ENCODE peak calls at places on chromosomes 3 and 15, in six cellular contexts. S, I, D, L, N and M are unnamed samples. For H3K27me3, the result is how much of the 10 kb centered on the place peaks cover.

GRCh38 chr3:195151866-195152526 is 119.0 kb downstream of the XXYLT1 start:
- DNase-seq in S (no peak), I (no peak), D (no peak), L (no peak), N (no peak), M (no peak)

GRCh38 chr3:76367281-76367680 is 581.9 kb upstream of the ZNF717 start:
- DNase-seq in S (no peak), I (peak), D (no peak), L (no peak), N (no peak), M (no peak)

GRCh38 chr3:55481067-55481917 is 5.8 kb downstream of the WNT5A start:
- DNase-seq in S (no peak), I (no peak), D (no peak), L (no peak), N (no peak), M (no peak)

GRCh38 chr3:128143496-128143895 is 9.8 kb upstream of the EEFSEC start:
- DNase-seq in S (no peak), I (no peak), D (no peak), L (no peak), N (no peak), M (no peak)

GRCh38 chr15:81069909-81070308 is 64.2 kb upstream of the CFAP161 start:
- DNase-seq in S (peak), I (no peak), D (no peak), L (no peak), N (no peak), M (no peak)

GRCh38 chr15:47185222-47185800 is 532.0 kb upstream of the SEMA6D start:
- DNase-seq in S (no peak), I (no peak), D (no peak), L (no peak), N (no peak), M (no peak)

GRCh38 chr3:108907194-108907593 is 46.5 kb downstream of the GUCA1C start:
- DNase-seq in S (no peak), I (no peak), D (no peak), L (no peak), N (no peak), M (no peak)

GRCh38 chr15:81166949-81167816 is 29.5 kb upstream of the IL16 start:
- DNase-seq in S (no peak), I (no peak), D (no peak), L (no peak), N (no peak), M (no peak)

GRCh38 chr3:5136619-5137429 is 14.7 kb downstream of the ARL8B start:
- DNase-seq in S (no peak), I (no peak), D (no peak), L (peak), N (no peak), M (no peak)

GRCh38 chr15:62850791-62851291 is 191.7 kb upstream of the TPM1 start:
- DNase-seq in S (peak), I (peak), D (no peak), L (no peak), N (no peak), M (peak)

GRCh38 chr3:144273611-144274010 is 302.0 kb downstream of the DIPK2A start:
- DNase-seq in S (no peak), I (no peak), D (no peak), L (no peak), N (no peak), M (no peak)

GRCh38 chr3:55405436-55405835 is 81.7 kb downstream of the WNT5A start:
- DNase-seq in S (no peak), I (no peak), D (no peak), L (no peak), N (no peak), M (peak)

GRCh38 chr3:151425640-151426336 is 35.1 kb downstream of the IGSF10 start:
- DNase-seq in S (no peak), I (no peak), D (no peak), L (no peak), N (no peak), M (no peak)

GRCh38 chr3:160401301-160402095 is 2.0 kb downstream of the SMC4 start:
- DNase-seq in S (no peak), I (peak), D (no peak), L (peak), N (no peak), M (peak)

GRCh38 chr15:41647269-41647668 is 12.9 kb upstream of the MGA start:
- DNase-seq in S (no peak), I (no peak), D (no peak), L (no peak), N (no peak), M (no peak)

GRCh38 chr15:48897144-48897814 is 19.3 kb downstream of the EID1 start:
- DNase-seq in S (no peak), I (peak), D (no peak), L (no peak), N (no peak), M (peak)

GRCh38 chr3:32686713-32687112 is 1.7 kb downstream of the CNOT10 start:
- DNase-seq in S (no peak), I (no peak), D (no peak), L (no peak), N (no peak), M (no peak)

GRCh38 chr3:190514163-190515153 is 573 bp downstream of the IL1RAP start:
- DNase-seq in S (no peak), I (no peak), D (peak), L (peak), N (peak), M (peak)

GRCh38 chr15:42070276-42070965 is 23.9 kb downstream of the PLA2G4D start:
- DNase-seq in S (no peak), I (no peak), D (no peak), L (no peak), N (no peak), M (no peak)

GRCh38 chr3:136955813-136956212 is 2.0 kb upstream of the IL20RB start:
- DNase-seq in S (no peak), I (peak), D (no peak), L (no peak), N (no peak), M (no peak)

GRCh38 chr15:80550910-80551265 is 144.2 kb upstream of the ABHD17C start:
- DNase-seq in S (no peak), I (no peak), D (no peak), L (no peak), N (no peak), M (no peak)

GRCh38 chr3:79490165-79491028 is 277.4 kb downstream of the ROBO1 start:
- DNase-seq in S (no peak), I (peak), D (peak), L (no peak), N (peak), M (peak)

GRCh38 chr3:195455789-195456188 is 13.0 kb upstream of the ACAP2 start:
- DNase-seq in S (no peak), I (no peak), D (no peak), L (no peak), N (no peak), M (no peak)

GRCh38 chr3:195103623-195104022 is 167.3 kb downstream of the XXYLT1 start:
- DNase-seq in S (no peak), I (no peak), D (peak), L (no peak), N (no peak), M (no peak)

GRCh38 chr3:126678691-126679317 is 23.9 kb upstream of the TXNRD3 start:
- DNase-seq in S (no peak), I (no peak), D (no peak), L (no peak), N (no peak), M (peak)

GRCh38 chr3:50708620-50709019 is 33.9 kb downstream of the DOCK3 start:
- DNase-seq in S (no peak), I (no peak), D (no peak), L (no peak), N (no peak), M (peak)

GRCh38 chr3:155153242-155154186 is 73.4 kb downstream of the MME start:
- DNase-seq in S (no peak), I (no peak), D (no peak), L (no peak), N (no peak), M (no peak)

GRCh38 chr3:112083239-112083638 is 3.0 kb upstream of the C3orf52 start:
- DNase-seq in S (no peak), I (no peak), D (no peak), L (no peak), N (no peak), M (no peak)

GRCh38 chr3:112086018-112086854 is at the start of gene C3orf52:
- DNase-seq in S (peak), I (peak), D (peak), L (peak), N (peak), M (peak)

GRCh38 chr3:112086857-112087524 is 802 bp downstream of the C3orf52 start:
- DNase-seq in S (no peak), I (no peak), D (no peak), L (no peak), N (no peak), M (no peak)

GRCh38 chr3:112087746-112088145 is 1.6 kb downstream of the C3orf52 start:
- DNase-seq in S (no peak), I (no peak), D (no peak), L (no peak), N (no peak), M (no peak)

DNA sequence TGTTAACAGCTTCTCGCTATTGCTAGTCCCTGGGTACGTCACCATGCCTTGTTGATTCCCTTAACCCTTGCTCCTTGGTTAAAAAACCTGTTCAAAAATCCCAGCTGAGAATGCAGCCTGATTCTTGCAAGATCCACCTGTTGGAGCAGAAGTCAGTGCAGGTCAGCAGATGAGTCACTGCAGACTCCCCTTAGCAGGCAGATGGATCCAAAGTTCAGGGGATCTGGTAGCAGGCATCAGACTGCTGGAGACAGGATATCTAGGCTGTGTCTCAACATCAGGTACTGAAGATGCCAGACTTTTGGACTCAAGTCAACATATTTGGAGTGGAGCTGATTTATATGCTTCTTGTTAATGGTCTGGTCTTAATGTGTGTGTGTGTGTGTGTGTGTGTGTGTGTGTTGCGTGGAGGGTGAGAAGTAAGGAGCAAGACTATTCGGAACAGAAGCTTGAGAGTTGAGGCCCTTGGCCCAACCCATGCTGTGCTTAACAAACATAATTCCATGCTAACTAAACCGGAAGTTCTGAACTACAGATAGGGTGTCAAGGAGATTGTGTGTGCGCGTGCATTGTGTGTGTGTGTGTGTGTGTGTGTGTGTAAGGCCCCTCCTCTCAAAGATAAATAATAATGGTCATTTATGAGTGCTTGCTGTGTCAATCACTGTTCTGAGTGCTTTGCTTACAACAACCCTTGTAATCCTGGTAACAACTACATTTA is 1.1 kb upstream of the C3orf52 start:
- DNase-seq in S (no peak), I (no peak), D (no peak), L (no peak), N (no peak), M (no peak)
- H3K4me3 ChIP-seq in S (no peak), I (no peak), D (no peak), L (no peak), N (no peak), M (no peak)

DNA sequence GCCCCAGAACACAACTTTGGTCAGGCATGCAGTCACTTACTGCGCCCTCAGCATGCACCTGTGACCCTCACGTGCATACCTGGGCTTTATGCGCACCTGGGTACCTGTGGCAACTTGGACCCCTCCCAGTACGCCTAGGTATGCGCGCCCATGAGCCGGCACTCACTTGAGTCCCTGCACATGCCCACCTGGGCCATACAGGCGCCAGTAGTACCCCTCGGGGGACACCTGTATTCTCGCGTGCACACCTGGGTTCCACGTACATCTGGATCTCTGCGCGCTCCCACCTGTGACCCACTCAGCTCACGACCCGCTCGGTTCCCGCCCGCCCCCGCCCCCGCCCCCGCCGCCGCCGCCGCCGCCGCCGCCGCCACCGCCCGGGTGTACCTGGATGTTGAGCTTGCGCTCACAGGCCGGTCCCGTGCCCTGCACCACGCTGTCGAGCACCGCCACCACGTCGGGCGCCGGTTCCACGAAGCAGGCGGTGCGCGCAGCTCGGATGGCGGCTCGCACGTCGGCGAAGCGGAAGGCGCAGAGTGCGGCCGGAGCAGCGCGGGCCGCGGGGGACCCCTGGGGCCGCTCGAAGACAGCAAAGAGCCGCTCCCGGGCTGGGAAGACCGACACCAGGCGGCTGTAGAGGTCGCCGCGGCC is 1.4 kb downstream of the PLXND1 start:
- DNase-seq in S (no peak), I (no peak), D (no peak), L (peak), N (no peak), M (no peak)
- H3K27me3 ChIP-seq in S (under half), I (under half), D (under half), L (under half), N (under half), M (under half)

DNA sequence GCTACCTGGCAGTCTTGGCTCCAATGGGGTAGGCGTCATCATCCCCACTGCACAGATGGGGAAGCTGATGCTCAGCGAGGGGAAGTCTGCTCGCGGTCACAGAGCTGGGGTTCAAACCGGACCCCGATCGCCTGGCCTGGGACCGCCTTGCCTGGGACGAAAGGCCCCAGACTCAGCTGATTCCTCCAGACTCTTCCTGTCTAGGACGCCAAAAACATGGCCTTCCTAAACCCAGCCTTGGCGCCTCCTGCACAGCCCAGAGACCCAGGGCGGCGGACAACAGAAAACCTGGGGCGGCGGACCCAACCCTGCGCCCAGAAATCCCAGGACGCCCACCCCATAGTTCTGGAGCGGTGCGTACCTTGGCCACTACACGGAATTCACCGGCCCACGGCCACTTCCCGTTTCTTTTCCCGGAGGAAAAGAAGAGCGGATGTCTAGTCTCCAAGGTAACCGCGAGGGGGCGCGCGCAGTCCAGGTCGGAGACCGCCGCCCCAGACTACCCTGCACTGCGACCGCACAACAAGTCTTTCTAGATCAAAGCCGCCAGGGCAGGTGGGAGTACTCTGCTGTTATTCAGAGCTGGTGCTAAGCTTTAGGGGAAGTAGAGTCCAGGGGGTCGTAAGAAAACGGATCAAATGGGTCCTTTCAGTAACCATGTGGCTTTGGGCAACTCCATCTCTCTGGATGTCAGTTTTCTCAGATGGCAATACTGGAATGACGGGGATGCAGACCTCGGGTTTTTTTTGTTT is 4.9 kb upstream of the IL17RD start:
- DNase-seq in S (no peak), I (peak), D (peak), L (peak), N (peak), M (peak)
- H3K4me3 ChIP-seq in S (peak), I (peak), D (peak), L (no peak), N (peak), M (peak)

GRCh38 chr15:75306188-75306587 is 23.6 kb downstream of the GOLGA6D start:
- DNase-seq in S (no peak), I (no peak), D (no peak), L (no peak), N (no peak), M (no peak)
- H3K27me3 ChIP-seq in S (under half), I (under half), D (under half), L (under half), N (under half), M (under half)

DNA sequence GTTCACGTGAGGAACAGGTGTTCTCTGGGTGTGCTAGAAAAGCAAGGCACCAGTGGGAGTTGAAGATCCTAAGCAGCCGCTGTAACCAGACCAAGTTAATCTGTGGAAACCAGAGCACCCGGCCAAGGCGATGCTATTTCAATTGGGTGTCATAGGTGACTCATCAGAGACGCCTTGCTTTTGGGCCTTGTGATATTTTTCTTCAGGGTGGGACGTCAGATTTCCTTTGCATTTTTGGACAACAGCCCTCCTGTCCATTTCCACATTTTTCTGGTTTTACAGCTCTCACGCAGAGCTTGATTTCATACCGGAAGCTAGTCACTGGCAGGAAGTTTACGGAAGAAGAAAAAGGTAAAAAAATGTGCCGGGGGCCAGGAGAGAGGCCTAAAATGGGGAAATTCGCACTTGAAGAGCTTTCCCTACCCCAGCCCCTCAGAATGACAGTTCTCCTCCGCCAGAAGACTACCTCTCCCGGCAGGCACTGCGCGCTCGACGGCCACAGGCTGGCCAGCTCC is 490 bp upstream of the KBTBD8 start:
- DNase-seq in S (no peak), I (no peak), D (no peak), L (no peak), N (no peak), M (peak)
- H3K4me3 ChIP-seq in S (peak), I (peak), D (peak), L (peak), N (peak), M (peak)

GRCh38 chr15:89458440-89458839 is 37.9 kb downstream of the RHCG start:
- DNase-seq in S (no peak), I (no peak), D (no peak), L (no peak), N (no peak), M (no peak)
- H3K27me3 ChIP-seq in S (under half), I (under half), D (under half), L (under half), N (under half), M (under half)

DNA sequence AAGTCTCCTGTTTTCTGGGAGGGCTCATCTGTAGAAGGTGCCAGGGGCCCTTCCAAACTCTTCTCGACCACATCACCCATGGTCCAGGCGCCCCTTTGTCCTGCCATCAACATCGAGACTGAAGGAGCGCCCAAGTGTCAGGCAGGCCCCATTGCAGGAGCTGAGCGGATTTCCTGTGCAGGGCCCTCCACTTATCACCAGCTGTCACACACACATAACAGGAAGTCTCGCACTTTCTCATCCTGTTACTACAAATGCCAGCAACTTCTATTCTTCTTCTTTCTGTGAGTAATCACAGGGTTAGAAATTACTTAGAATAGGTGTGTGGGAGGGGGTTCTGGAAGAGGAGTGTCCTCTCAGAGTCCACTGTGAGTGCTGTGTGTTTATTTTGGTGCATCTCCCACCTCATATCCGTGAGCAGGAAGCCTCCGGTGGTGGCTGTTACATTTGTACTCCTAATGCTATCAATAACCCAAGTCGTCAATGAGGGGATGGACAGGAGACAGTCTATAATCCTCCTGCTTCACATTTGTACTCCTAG is at the start of gene KLHL6:
- DNase-seq in S (no peak), I (no peak), D (no peak), L (peak), N (peak), M (no peak)
- H3K4me3 ChIP-seq in S (peak), I (no peak), D (peak), L (peak), N (peak), M (no peak)

DNA sequence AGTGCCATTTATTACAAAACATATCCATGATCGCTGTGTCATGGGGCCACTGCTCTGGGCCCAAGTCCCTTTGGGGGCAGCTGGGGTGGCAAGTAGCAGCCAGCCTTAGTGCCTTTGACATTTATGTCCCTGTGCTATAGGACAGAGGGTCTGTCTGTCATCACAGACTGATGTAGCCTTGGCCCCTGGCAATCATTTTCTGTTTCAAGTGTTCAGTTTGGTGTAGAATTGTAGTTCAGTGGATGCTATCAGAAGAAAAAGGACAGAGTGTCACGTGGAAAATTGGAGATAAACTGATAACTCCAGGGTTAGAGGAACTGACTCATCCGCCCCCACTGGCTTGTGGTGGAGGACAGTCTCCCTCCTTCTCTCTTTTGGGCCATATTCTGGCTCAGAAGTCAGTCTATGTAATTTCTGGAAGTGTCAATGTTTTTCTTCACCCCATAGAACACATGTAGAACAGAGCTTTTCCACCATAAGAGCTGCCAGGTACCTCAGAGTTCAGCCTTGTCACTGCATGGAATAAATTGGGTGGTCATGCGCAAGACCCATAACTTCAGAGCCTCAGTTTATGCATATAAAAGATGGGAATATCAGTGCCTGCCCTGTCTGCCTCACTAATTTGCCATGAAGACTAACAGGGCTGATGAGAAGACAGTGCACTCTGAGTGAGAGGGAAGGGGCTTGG is 4.5 kb upstream of the MRPS22 start:
- DNase-seq in S (no peak), I (no peak), D (no peak), L (no peak), N (no peak), M (no peak)
- H3K27me3 ChIP-seq in S (under half), I (under half), D (under half), L (under half), N (under half), M (under half)